ENCODE peak calls at places on chromosomes 4 and X, in six cellular contexts. N is HL-60, D is uterus, K is kidney, M is left ventricle myocardium inferior, Y is heart left ventricle. F is an unnamed sample.

GRCh38 chr4:109912706-109913621 is at the start of gene EGF:
- DNase-seq in D (peak), K (no peak), M (no peak), N (no peak), Y (peak), F (no peak)

GRCh38 chrX:134908235-134908834 is 82.5 kb upstream of the SMIM10 start:
- DNase-seq in M (no peak), K (no peak), N (no peak), D (no peak), Y (no peak), F (no peak)

GRCh38 chr4:42555828-42556227 is 101.1 kb downstream of the ATP8A1 start:
- DNase-seq in Y (no peak), M (no peak), D (no peak), K (no peak), N (no peak), F (no peak)

GRCh38 chrX:17860179-17860780 is 818 bp downstream of the RAI2 start:
- DNase-seq in M (peak), K (peak), D (no peak), N (no peak), Y (no peak), F (no peak)

GRCh38 chrX:130028196-130028595 is 45.8 kb downstream of the BCORL1 start:
- DNase-seq in N (peak), D (peak), M (peak), K (no peak), Y (peak), F (no peak)

GRCh38 chrX:9475984-9476383 is 11.1 kb downstream of the TBL1X start:
- DNase-seq in N (no peak), D (no peak), K (no peak), Y (no peak), M (no peak), F (no peak)

GRCh38 chrX:80808854-80809493 is 703 bp downstream of the BRWD3 start:
- DNase-seq in Y (peak), D (peak), M (no peak), N (no peak), K (no peak), F (no peak)

GRCh38 chrX:154091678-154092077 is 5.8 kb downstream of the MECP2 start:
- DNase-seq in N (no peak), Y (peak), D (no peak), K (no peak), M (no peak), F (no peak)

GRCh38 chr4:3321295-3321889 is 28.6 kb downstream of the RGS12 start:
- DNase-seq in K (peak), D (peak), M (peak), Y (peak), N (no peak), F (no peak)

GRCh38 chr4:166195101-166195500 is 322.1 kb downstream of the TLL1 start:
- DNase-seq in K (no peak), N (no peak), Y (no peak), M (no peak), D (no peak), F (no peak)

GRCh38 chrX:136635235-136635634 is 12.7 kb upstream of the CD40LG start:
- DNase-seq in K (no peak), Y (no peak), M (no peak), N (no peak), D (no peak), F (no peak)

GRCh38 chr4:112431158-112431557 is 84.8 kb downstream of the NEUROG2 start:
- DNase-seq in D (no peak), Y (no peak), M (no peak), K (no peak), N (no peak), F (no peak)

GRCh38 chr4:3207531-3208037 is 41.4 kb upstream of the MSANTD1 start:
- DNase-seq in D (no peak), Y (no peak), M (no peak), K (no peak), N (no peak), F (no peak)

GRCh38 chr4:83208776-83209365 is 75.7 kb downstream of the COQ2 start:
- DNase-seq in D (no peak), K (no peak), M (no peak), N (no peak), Y (no peak), F (no peak)

GRCh38 chr4:141636077-141636770 is at the start of gene IL15:
- DNase-seq in D (peak), M (peak), K (peak), Y (peak), N (no peak), F (peak)

GRCh38 chrX:129613596-129613995 is 41.2 kb downstream of the APLN start:
- DNase-seq in M (no peak), N (no peak), Y (no peak), K (no peak), D (no peak), F (no peak)

GRCh38 chr4:91916219-91916618 is 387.5 kb upstream of the GRID2 start:
- DNase-seq in M (no peak), Y (no peak), D (no peak), K (no peak), N (no peak), F (no peak)

DNA sequence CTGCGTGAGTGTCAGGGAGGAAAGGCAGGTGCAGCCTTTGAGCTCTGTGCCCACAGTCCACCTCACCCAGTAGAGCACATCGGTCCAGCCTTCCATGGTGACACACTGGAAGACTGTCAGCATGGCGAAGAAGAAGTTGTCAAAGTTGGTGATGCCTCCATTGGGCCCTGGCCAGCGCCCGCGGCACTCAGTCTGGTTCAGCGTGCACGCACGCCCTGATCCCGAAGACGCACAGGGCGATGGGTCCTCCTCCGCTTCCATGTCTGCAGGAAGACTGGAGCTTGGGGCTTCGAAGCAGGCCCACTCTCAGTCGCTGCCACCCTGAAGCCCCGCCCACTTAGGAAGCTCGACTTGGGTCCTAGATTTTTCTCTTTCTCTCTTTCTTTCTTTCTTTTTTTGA is 5.0 kb downstream of the CACNA1F start:
- DNase-seq in D (no peak), M (no peak), N (no peak), Y (no peak), K (peak), F (no peak)
- H3K27ac ChIP-seq in D (no peak), M (no peak), N (no peak), Y (no peak), K (no peak), F (no peak)

DNA sequence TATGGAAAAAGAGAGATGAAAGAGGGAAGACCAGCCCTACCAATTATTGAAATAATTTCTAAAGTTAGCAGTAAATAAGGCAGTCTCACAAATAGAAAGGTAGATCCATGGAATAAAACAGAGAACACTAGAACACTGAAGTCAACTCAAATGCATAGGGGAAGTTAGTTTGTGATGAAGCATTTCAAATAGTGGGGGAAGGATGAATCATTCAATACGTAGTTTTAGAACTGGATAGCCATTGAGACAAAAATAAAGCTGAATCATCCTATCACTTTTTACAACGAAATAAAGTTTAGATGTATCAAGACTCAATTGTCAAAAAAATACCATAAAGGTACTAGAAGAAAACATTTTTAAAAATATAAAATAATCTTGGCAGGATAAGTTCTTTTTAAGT is 143.2 kb upstream of the DGKK start:
- DNase-seq in Y (no peak), K (no peak), M (no peak), N (no peak), D (no peak), F (no peak)
- H3K27ac ChIP-seq in Y (no peak), K (no peak), M (no peak), N (no peak), D (no peak), F (peak)

GRCh38 chrX:40102393-40103381 is 4.9 kb upstream of the BCOR start:
- DNase-seq in K (peak), M (no peak), Y (no peak), N (no peak), D (no peak), F (no peak)

GRCh38 chrX:40100141-40100536 is 2.4 kb upstream of the BCOR start:
- DNase-seq in D (peak), M (peak), Y (no peak), K (peak), N (no peak), F (no peak)

GRCh38 chrX:40099046-40099968 is 1.5 kb upstream of the BCOR start:
- DNase-seq in K (peak), D (peak), N (no peak), Y (peak), M (peak), F (no peak)

GRCh38 chrX:40101430-40101802 is 3.7 kb upstream of the BCOR start:
- DNase-seq in M (no peak), Y (no peak), K (no peak), D (no peak), N (no peak), F (no peak)

DNA sequence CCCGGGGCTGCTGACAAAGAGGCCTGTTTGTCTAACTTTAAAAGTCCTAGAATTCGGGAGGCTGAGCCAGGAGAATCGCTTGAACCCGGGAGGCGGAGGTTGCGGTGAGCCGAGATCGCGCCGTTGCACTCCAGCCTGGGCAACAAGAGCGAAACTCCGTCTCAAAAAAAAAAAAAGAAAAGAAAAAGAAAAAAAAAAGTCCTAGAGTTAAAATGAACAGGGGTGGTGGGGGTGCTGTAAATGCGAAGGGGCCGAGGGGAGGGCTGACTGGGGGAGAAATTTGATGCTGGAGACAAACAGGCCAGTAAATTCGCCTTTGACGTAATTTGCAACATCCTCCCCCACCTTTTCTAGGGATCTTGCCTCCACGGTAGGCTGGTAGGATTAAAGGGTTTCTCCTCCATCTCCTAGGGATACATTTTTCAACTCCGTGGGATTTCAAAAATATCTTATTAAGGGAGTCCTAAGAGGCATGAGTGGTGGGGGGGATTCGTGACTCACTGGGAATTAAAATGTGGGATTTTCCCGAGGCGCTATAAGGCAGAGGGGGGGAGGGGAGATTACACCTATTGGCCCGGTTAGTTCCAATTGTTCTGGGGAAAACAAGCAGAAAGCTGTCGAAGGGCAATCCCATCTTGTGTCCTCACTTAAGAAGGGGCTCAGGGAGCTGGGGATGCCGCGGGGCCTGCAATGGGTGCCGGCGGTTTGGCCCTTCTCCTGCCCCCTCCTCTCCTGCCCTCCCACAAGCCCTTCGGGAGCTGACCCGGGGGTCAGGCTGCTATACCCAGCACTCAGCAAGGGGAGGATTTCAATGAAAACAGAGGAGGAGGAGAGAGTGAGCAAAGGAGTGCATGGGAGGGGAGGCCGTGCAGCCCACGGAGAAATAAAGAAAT is 3.0 kb upstream of the BCOR start:
- DNase-seq in N (no peak), M (no peak), Y (no peak), D (peak), K (no peak), F (no peak)
- H3K27ac ChIP-seq in N (peak), M (peak), Y (no peak), D (peak), K (no peak), F (peak)

DNA sequence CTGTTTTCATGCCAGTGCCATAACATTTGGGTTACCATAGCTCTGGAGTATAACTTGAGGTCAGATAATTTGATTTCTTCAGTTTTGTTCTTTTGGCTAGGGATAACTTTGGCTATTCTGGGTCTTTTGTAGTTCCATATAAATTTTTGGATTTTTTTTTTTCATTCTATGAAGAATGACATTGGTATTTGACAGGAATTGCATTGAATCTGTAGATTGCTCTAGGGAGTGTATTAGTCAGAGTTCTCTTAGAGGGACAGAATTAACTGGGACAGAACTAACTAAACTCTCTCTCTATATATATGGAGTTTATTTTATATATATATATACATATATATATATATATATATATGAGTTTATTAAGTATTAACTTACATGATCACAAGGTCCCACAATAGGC is 32.2 kb upstream of the SLIT2 start:
- DNase-seq in N (no peak), D (no peak), K (no peak), M (no peak), Y (no peak), F (no peak)
- H3K27ac ChIP-seq in N (no peak), D (no peak), K (no peak), M (no peak), Y (no peak), F (no peak)

GRCh38 chr4:154958121-154958520 is 177.0 kb downstream of the RBM46 start:
- DNase-seq in Y (no peak), K (no peak), M (no peak), N (no peak), D (no peak), F (no peak)

GRCh38 chr4:154954117-154954516 is 173.0 kb downstream of the RBM46 start:
- DNase-seq in K (no peak), M (no peak), Y (no peak), D (no peak), N (no peak), F (no peak)

GRCh38 chr4:154958621-154959358 is 177.7 kb downstream of the RBM46 start:
- DNase-seq in K (no peak), M (peak), N (no peak), D (no peak), Y (peak), F (no peak)

GRCh38 chr4:154953691-154954090 is 172.6 kb downstream of the RBM46 start:
- DNase-seq in K (no peak), M (no peak), Y (no peak), N (no peak), D (no peak), F (no peak)
- H3K27ac ChIP-seq in K (no peak), M (no peak), Y (no peak), N (no peak), D (no peak), F (no peak)

GRCh38 chrX:28552322-28552721 is 34.9 kb upstream of the IL1RAPL1 start:
- DNase-seq in K (no peak), Y (no peak), M (no peak), N (no peak), D (no peak), F (no peak)

GRCh38 chrX:28552882-28553829 is 34.1 kb upstream of the IL1RAPL1 start:
- DNase-seq in D (no peak), M (no peak), K (no peak), Y (no peak), N (no peak), F (no peak)

GRCh38 chrX:28550331-28550872 is 36.8 kb upstream of the IL1RAPL1 start:
- DNase-seq in D (no peak), M (no peak), Y (no peak), N (no peak), K (no peak), F (no peak)

DNA sequence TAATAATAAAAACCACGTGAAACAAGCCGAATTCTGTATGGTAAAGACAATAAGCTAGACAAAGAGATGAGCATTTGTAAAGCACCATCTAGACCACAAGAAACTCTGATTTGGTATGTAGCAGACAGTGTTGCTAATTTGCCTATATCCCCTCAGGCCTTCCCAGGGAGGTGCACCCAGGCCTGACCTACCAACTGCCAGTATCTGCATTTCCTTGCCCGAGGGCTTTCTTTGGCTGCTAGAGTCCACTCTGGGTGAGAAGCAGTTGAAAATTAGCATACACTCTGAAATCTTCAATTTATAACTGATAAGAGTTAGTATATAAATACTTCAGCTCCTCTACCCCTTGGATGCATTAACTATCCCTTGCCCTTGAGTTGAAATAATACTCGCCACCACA is 37.4 kb upstream of the IL1RAPL1 start:
- DNase-seq in D (no peak), Y (no peak), N (no peak), M (no peak), K (no peak), F (no peak)
- H3K27ac ChIP-seq in D (no peak), Y (no peak), N (no peak), M (no peak), K (no peak), F (no peak)

DNA sequence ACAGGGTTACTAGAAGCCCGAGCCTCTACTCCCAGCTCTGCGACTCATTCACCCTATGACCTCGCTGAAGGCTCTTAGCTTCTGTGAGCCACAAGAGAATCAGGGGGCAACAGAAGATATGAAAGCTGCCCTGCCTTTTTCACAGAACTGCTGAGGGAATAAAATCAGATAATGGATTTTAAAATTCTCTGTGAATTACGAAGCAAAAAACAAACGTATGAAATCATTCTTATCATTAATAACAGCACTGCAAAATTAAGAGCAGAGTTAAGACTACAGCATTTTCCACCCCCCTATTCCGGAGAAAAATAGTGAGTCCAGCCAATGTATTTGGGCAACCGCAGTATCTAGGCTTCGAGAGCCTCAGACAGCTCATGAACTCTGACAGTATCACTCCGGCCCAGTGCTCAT is 33.5 kb downstream of the AFAP1 start:
- DNase-seq in K (no peak), Y (no peak), M (no peak), D (no peak), N (no peak), F (no peak)
- H3K27ac ChIP-seq in K (no peak), Y (no peak), M (peak), D (peak), N (no peak), F (no peak)

GRCh38 chr4:156884183-156884582 is 87.4 kb downstream of the PDGFC start:
- DNase-seq in Y (no peak), D (no peak), N (no peak), M (no peak), K (no peak), F (no peak)
- H3K27ac ChIP-seq in Y (no peak), D (no peak), N (no peak), M (no peak), K (no peak), F (peak)

F was measured in epithelial cell of prostate.